ENCODE peak calls at places on chromosomes 2 and 18, in eight cellular contexts. N, Q, I, R, U, M, G and L are unnamed samples.

GRCh38 chr18:58785171-58785805 is 79.4 kb upstream of the ZNF532 start:
- DNase-seq in N (peak), Q (peak), I (no peak), R (peak), U (peak), M (no peak), G (no peak), L (no peak)

GRCh38 chr2:99066602-99067001 is 74.9 kb upstream of the C2orf15 start:
- DNase-seq in N (no peak), Q (peak), I (peak), R (peak), U (peak), M (peak), G (no peak), L (no peak)

GRCh38 chr2:9463698-9464034 is 10.7 kb upstream of the IAH1 start:
- DNase-seq in N (no peak), Q (no peak), I (no peak), R (no peak), U (peak), M (no peak), G (no peak), L (no peak)

GRCh38 chr2:64876137-64876647 is 113.0 kb upstream of the SLC1A4 start:
- DNase-seq in N (peak), Q (peak), I (peak), R (peak), U (peak), M (peak), G (no peak), L (peak)

GRCh38 chr2:228700638-228701037 is 519.2 kb upstream of the SPHKAP start:
- DNase-seq in N (no peak), Q (no peak), I (no peak), R (peak), U (peak), M (no peak), G (no peak), L (no peak)

GRCh38 chr2:23803275-23803964 is 123.5 kb downstream of the ATAD2B start:
- DNase-seq in N (no peak), Q (no peak), I (no peak), R (peak), U (peak), M (no peak), G (no peak), L (no peak)

GRCh38 chr2:29290293-29291052 is 175.3 kb downstream of the CLIP4 start:
- DNase-seq in N (no peak), Q (no peak), I (no peak), R (no peak), U (no peak), M (peak), G (no peak), L (no peak)

GRCh38 chr2:10097352-10098148 is 17.3 kb upstream of the CYS1 start:
- DNase-seq in N (no peak), Q (peak), I (peak), R (peak), U (peak), M (peak), G (peak), L (peak)

GRCh38 chr2:175567435-175568061 is 386.0 kb upstream of the ATP5MC3 start:
- DNase-seq in N (no peak), Q (no peak), I (no peak), R (no peak), U (no peak), M (no peak), G (no peak), L (no peak)

GRCh38 chr2:31241625-31242270 is 7.8 kb downstream of the EHD3 start:
- DNase-seq in N (no peak), Q (no peak), I (no peak), R (no peak), U (no peak), M (no peak), G (no peak), L (no peak)

GRCh38 chr18:273525-273924 is 5.7 kb upstream of the THOC1 start:
- DNase-seq in N (no peak), Q (no peak), I (no peak), R (no peak), U (no peak), M (no peak), G (no peak), L (no peak)

GRCh38 chr2:231611273-231612198 is 18.9 kb downstream of the TEX44 start:
- DNase-seq in N (peak), Q (peak), I (peak), R (peak), U (peak), M (peak), G (peak), L (peak)

GRCh38 chr2:205934443-205934842 is 151.5 kb downstream of the INO80D start:
- DNase-seq in N (no peak), Q (peak), I (no peak), R (peak), U (no peak), M (no peak), G (no peak), L (no peak)

GRCh38 chr2:128506127-128506526 is 187.5 kb upstream of the HS6ST1 start:
- DNase-seq in N (no peak), Q (no peak), I (no peak), R (no peak), U (no peak), M (no peak), G (no peak), L (no peak)

GRCh38 chr2:188916831-188917230 is 57.3 kb upstream of the COL3A1 start:
- DNase-seq in N (no peak), Q (no peak), I (no peak), R (no peak), U (no peak), M (no peak), G (no peak), L (no peak)

GRCh38 chr2:208039661-208040060 is 14.3 kb upstream of the PLEKHM3 start:
- DNase-seq in N (no peak), Q (no peak), I (no peak), R (no peak), U (peak), M (peak), G (no peak), L (no peak)

GRCh38 chr2:65634304-65634703 is 201.9 kb upstream of the SPRED2 start:
- DNase-seq in N (no peak), Q (no peak), I (no peak), R (no peak), U (no peak), M (no peak), G (no peak), L (no peak)

GRCh38 chr18:13376841-13377351 is 158.3 kb downstream of the LDLRAD4 start:
- DNase-seq in N (no peak), Q (no peak), I (peak), R (no peak), U (no peak), M (no peak), G (no peak), L (no peak)

GRCh38 chr2:148866091-148866490 is 8.9 kb upstream of the KIF5C start:
- DNase-seq in N (no peak), Q (no peak), I (no peak), R (no peak), U (no peak), M (no peak), G (no peak), L (no peak)

GRCh38 chr2:237194081-237194480 is 108.4 kb downstream of the COPS8 start:
- DNase-seq in N (no peak), Q (no peak), I (no peak), R (no peak), U (no peak), M (no peak), G (no peak), L (no peak)

GRCh38 chr2:226123307-226123706 is 676.3 kb downstream of the IRS1 start:
- DNase-seq in N (no peak), Q (no peak), I (no peak), R (peak), U (peak), M (no peak), G (no peak), L (no peak)

GRCh38 chr2:239495175-239495574 is 94.4 kb upstream of the HDAC4 start:
- DNase-seq in N (no peak), Q (no peak), I (no peak), R (no peak), U (no peak), M (no peak), G (no peak), L (no peak)

GRCh38 chr2:205700331-205701132 is 18.2 kb downstream of the NRP2 start:
- DNase-seq in N (no peak), Q (peak), I (peak), R (peak), U (peak), M (peak), G (no peak), L (no peak)

GRCh38 chr2:76268928-76269327 is 558.2 kb upstream of the GCFC2 start:
- DNase-seq in N (no peak), Q (no peak), I (no peak), R (no peak), U (peak), M (no peak), G (no peak), L (no peak)

GRCh38 chr2:194214192-194214591 is 1442.8 kb upstream of the SLC39A10 start:
- DNase-seq in N (no peak), Q (no peak), I (no peak), R (no peak), U (no peak), M (no peak), G (no peak), L (no peak)

GRCh38 chr2:168526641-168527040 is 70.6 kb downstream of the CERS6 start:
- DNase-seq in N (no peak), Q (no peak), I (no peak), R (peak), U (no peak), M (no peak), G (no peak), L (no peak)

GRCh38 chr2:227499971-227500630 is 28.1 kb downstream of the AGFG1 start:
- DNase-seq in N (no peak), Q (no peak), I (no peak), R (no peak), U (no peak), M (no peak), G (no peak), L (no peak)

GRCh38 chr2:5867045-5867444 is 174.9 kb downstream of the SOX11 start:
- DNase-seq in N (no peak), Q (no peak), I (no peak), R (no peak), U (no peak), M (no peak), G (no peak), L (no peak)

DNA sequence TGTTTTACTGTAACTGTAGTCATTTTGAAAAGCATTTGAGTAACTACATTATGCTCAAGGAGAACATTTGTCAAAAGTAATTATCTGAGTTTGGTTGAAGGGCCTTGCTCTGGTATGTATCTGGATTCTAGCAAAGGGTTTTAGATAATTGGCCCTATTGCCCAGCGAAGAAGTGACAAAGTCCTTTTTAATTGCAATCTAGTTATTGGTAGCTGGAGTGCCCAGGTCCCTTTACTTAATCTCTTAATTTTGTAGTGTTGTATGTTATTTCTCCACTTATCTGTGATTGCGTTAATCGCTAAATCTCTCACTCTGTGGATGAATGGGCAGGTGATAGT is 1.8 kb downstream of the ASXL3 start:
- DNase-seq in N (no peak), Q (no peak), I (no peak), R (no peak), U (no peak), M (peak), G (no peak), L (no peak)
- H3K4me3 ChIP-seq in N (peak), Q (no peak), I (peak), R (no peak), U (peak), M (peak), G (no peak), L (peak)

DNA sequence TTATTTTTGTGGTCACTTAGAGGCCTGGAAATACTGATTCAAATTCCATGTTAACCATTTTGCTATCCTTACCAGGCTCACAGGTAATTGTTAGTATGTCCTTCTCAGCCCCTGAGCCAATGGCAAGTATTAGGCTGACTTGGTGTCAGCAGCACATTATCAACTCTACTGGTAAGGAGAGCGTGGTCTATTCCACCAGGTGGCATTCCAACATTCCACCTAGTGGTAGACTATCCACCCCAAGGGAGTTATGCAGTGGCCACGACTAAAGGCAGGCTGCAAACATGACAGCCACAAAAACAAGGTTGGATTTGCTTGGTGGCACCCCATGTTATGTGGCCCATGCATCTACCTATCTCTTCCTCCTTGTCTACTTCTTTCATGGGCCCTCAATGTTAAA is 31.8 kb upstream of the GCC2 start:
- DNase-seq in N (no peak), Q (no peak), I (no peak), R (no peak), U (no peak), M (no peak), G (no peak), L (no peak)
- TF ChIP-seq CTCF in N (no peak), Q (peak), I (no peak), R (no peak), U (no peak), M (no peak), G (no peak), L (no peak)

DNA sequence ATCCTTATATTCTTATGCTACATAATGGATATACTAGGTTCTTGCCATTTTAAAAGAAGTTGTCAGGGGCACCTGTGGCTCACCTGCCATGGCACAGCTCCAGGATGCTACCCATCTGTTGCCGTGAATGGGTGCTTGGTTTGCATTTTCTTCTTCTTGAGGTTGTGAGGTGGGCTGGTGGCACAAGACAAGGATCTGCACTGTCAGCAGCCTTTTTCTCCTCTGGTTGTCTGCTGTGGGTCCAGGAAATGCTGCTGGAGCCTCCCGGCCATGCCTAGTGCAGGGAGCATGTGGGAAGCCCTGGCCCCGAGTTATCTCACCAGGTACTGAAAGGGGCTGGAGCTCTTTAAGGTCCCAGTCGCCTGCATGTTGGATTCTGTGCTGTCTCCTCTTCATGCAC is 2.6 kb downstream of the IL1R1 start:
- DNase-seq in N (no peak), Q (no peak), I (no peak), R (no peak), U (no peak), M (no peak), G (no peak), L (no peak)
- H3K4me3 ChIP-seq in N (peak), Q (no peak), I (peak), R (peak), U (no peak), M (no peak), G (no peak), L (no peak)

GRCh38 chr2:105486762-105487141 is 87.9 kb upstream of the FHL2 start:
- DNase-seq in N (no peak), Q (no peak), I (no peak), R (no peak), U (no peak), M (no peak), G (no peak), L (no peak)
- TF ChIP-seq CTCF in N (no peak), Q (no peak), I (no peak), R (no peak), U (no peak), M (no peak), G (no peak), L (no peak)

DNA sequence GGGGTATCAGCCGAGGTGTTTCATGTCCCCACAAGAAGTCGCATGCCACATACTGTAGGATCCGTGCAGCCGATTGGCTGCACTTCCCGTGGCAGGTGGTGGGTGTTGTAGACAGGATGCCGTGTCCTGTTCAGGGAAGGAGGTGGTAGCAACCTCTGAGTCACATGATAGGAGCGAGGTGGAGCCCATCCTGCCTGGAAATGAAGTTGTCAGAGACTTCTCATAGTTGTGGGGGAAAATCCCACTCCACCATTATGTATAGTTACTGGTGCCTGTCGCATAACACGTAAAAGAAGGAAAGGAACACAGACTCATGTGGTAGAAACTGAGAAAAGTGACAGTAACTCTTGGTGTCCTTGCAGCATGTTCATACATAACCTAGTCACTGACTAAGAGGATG is 91.4 kb upstream of the IL1R2 start:
- DNase-seq in N (no peak), Q (no peak), I (no peak), R (no peak), U (no peak), M (no peak), G (no peak), L (no peak)
- H3K4me3 ChIP-seq in N (no peak), Q (no peak), I (no peak), R (no peak), U (no peak), M (no peak), G (no peak), L (no peak)

DNA sequence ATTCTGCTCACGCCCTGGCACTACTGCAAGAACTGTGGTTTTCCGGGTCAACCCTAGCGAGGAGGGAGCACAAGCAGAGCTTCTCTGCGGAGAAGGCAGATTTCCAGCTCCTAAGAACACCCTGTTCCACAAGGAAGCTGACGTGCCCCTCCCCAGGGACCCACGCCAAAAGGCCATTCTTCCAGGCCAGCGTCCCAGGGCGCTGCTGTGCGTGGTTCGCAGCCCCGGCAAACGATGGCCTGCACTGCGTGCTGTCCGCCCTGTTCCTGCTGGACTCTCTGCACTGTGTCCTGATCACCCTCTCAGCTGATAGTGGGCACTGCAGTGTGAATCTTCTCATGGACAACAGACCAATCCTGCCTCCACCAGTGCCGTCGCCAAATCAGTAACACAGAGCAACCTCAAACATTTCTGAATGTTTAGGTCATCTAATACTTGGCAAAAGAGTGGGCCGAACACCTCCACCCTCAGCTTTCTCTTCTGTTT is 49.1 kb downstream of the ADI1 start:
- DNase-seq in N (peak), Q (no peak), I (peak), R (peak), U (peak), M (no peak), G (peak), L (peak)
- TF ChIP-seq CTCF in N (no peak), Q (no peak), I (no peak), R (no peak), U (no peak), M (no peak), G (no peak), L (no peak)

GRCh38 chr2:241855888-241856422 is 2.7 kb downstream of the PDCD1 start:
- DNase-seq in N (no peak), Q (no peak), I (no peak), R (no peak), U (no peak), M (no peak), G (no peak), L (no peak)

GRCh38 chr2:241859017-241859435 is 332 bp upstream of the PDCD1 start:
- DNase-seq in N (no peak), Q (no peak), I (no peak), R (no peak), U (no peak), M (no peak), G (peak), L (no peak)

GRCh38 chr2:241858206-241859016 is at the start of gene PDCD1:
- DNase-seq in N (no peak), Q (no peak), I (no peak), R (no peak), U (no peak), M (no peak), G (peak), L (peak)

GRCh38 chr2:241857041-241857541 is 1.6 kb downstream of the PDCD1 start:
- DNase-seq in N (no peak), Q (no peak), I (no peak), R (no peak), U (no peak), M (no peak), G (peak), L (peak)

DNA sequence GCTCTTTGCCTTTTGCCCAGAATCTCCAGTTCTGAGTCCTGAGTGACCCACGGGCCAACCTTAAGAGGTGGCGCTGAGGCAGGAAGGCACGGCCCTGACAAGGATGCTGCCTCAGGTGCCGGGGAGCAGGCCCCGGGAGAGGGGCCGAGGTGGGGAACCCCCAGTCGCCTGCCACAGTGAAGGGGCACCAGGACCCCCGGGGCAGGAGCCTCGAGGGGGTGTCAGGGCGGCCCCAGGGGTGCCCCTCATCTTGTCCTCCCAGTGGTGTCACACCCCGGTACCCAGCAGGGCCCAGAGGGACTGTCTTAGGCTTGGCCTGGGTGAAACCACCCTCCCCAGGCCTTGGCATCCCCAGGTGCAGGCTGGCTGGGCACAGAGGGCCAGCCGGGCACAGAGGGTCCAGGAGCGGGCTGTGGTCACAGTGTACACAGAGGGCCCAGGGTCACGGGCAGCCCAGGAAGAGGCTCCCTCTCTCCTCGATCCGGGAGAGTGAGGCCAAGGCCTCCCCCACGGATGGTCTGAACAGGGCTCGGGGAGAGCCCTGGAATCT is 1.0 kb downstream of the PDCD1 start:
- DNase-seq in N (no peak), Q (no peak), I (no peak), R (no peak), U (no peak), M (no peak), G (peak), L (no peak)
- H3K4me3 ChIP-seq in N (peak), Q (no peak), I (peak), R (no peak), U (no peak), M (no peak), G (no peak), L (no peak)

GRCh38 chr18:36572135-36572856 is 256.5 kb downstream of the TPGS2 start:
- DNase-seq in N (no peak), Q (peak), I (no peak), R (peak), U (peak), M (peak), G (no peak), L (no peak)
- TF ChIP-seq CTCF in N (peak), Q (peak), I (no peak), R (peak), U (peak), M (peak), G (peak), L (peak)